ENCODE peak calls at places on chromosomes 16 and 17, in seven cellular contexts. M is stimulated activated naive CD4-positive, alpha-beta T cell; L is NCI-H187 treated with DMSO at 0.1 percent for 48 hours; K is RPMI8226; Y is stimulated activated CD8-positive, alpha-beta memory T cell treated with anti-CD3 and anti-CD28 coated beads, Interleukin-4, amount 100 ng/mL, for 4 hours; H is activated naive CD4-positive, alpha-beta T cell treated with anti-CD3 and anti-CD28 coated beads, Interleukin-2, amount 10 ng/mL, durations not matched to agents 7 days and 5 days; T is mucosa of gallbladder. I is an unnamed sample.

GRCh38 chr17:73165616-73166404 is 1.0 kb downstream of the SSTR2 start:
- DNase-seq in L (no peak), K (no peak), Y (no peak), M (no peak), H (no peak), T (no peak), I (no peak)

GRCh38 chr16:15853021-15853420 is 3.8 kb downstream of the MYH11 start:
- DNase-seq in K (no peak), Y (no peak), M (no peak), L (no peak), H (no peak), T (no peak), I (no peak)

GRCh38 chr17:38885728-38886642 is 16.1 kb downstream of the LASP1 start:
- DNase-seq in Y (no peak), T (no peak), L (no peak), K (no peak), M (no peak), H (no peak), I (no peak)

GRCh38 chr17:17300624-17301568 is 2.3 kb upstream of the NT5M start:
- DNase-seq in K (peak; percentile 75), H (peak; percentile 68), T (no peak), M (peak; percentile 28), Y (no peak), L (no peak), I (peak; percentile 52)

GRCh38 chr16:10959161-10959560 is 14.8 kb downstream of the CLEC16A start:
- DNase-seq in H (no peak), K (no peak), M (no peak), L (no peak), Y (no peak), T (no peak), I (no peak)

GRCh38 chr16:19698480-19699465 is 19.3 kb downstream of the KNOP1 start:
- DNase-seq in T (no peak), M (no peak), H (no peak), L (no peak), K (no peak), Y (no peak), I (no peak)

GRCh38 chr17:48382989-48383388 is 47.0 kb downstream of the SKAP1 start:
- DNase-seq in L (no peak), H (no peak), T (no peak), K (no peak), Y (no peak), M (no peak), I (no peak)

GRCh38 chr16:30185683-30186421 is 2.5 kb downstream of the CORO1A start:
- DNase-seq in M (peak; percentile 85), H (peak; percentile 92), K (peak; percentile 93), Y (peak; percentile 78), L (no peak), T (peak; percentile 61), I (peak; percentile 73)

GRCh38 chr16:2769675-2770056 is 7.4 kb downstream of the ELOB start:
- DNase-seq in H (no peak), K (no peak), M (no peak), T (peak; percentile 42), L (no peak), Y (no peak), I (peak; percentile 89)

GRCh38 chr17:8894673-8895578 is 27.5 kb upstream of the PIK3R6 start:
- DNase-seq in T (peak; percentile 61), M (peak; percentile 43), Y (no peak), L (no peak), K (peak; percentile 48), H (peak; percentile 69), I (peak; percentile 53)

GRCh38 chr16:67922740-67923139 is 8.9 kb downstream of the CTRL start:
- DNase-seq in T (no peak), K (peak; percentile 74), L (no peak), Y (no peak), M (no peak), H (no peak), I (no peak)

GRCh38 chr17:55710829-55711496 is 11.7 kb downstream of the TMEM100 start:
- DNase-seq in M (no peak), T (no peak), Y (no peak), H (no peak), K (peak; percentile 47), L (no peak), I (no peak)

GRCh38 chr17:65902831-65903549 is 288.9 kb downstream of the CEP112 start:
- DNase-seq in M (no peak), T (no peak), H (no peak), Y (no peak), K (no peak), L (no peak), I (no peak)

GRCh38 chr17:72512649-72513556 is 392.1 kb downstream of the SOX9 start:
- DNase-seq in K (no peak), H (no peak), M (no peak), L (no peak), T (no peak), Y (no peak), I (no peak)

GRCh38 chr17:30477758-30478115 is 529 bp downstream of the GOSR1 start:
- DNase-seq in T (no peak), M (peak; percentile 48), Y (no peak), K (peak; percentile 9), H (no peak), L (no peak), I (no peak)

GRCh38 chr17:55159251-55159650 is 105.5 kb upstream of the HLF start:
- DNase-seq in M (no peak), Y (no peak), L (no peak), H (no peak), K (no peak), T (no peak), I (no peak)

GRCh38 chr17:21105081-21105480 is 21.7 kb upstream of the DHRS7B start:
- DNase-seq in T (no peak), Y (no peak), H (no peak), K (no peak), M (no peak), L (no peak), I (no peak)

GRCh38 chr17:17685775-17686291 is 4.6 kb downstream of the RAI1 start:
- DNase-seq in K (no peak), H (no peak), Y (no peak), L (no peak), T (peak; percentile 89), M (no peak), I (peak; percentile 79)

GRCh38 chr16:2468142-2468724 is 2.9 kb upstream of the NTN3 start:
- DNase-seq in H (no peak), Y (no peak), L (peak; percentile 87), M (no peak), T (no peak), K (peak; percentile 56), I (no peak)

GRCh38 chr17:82536220-82537201 is 17.0 kb downstream of the FOXK2 start:
- DNase-seq in Y (no peak), H (no peak), K (peak; percentile 22), T (no peak), L (no peak), M (no peak), I (no peak)

GRCh38 chr16:22670551-22670970 is 143.4 kb upstream of the HS3ST2 start:
- DNase-seq in H (no peak), Y (no peak), T (no peak), L (no peak), K (peak; percentile 48), M (no peak), I (no peak)

GRCh38 chr17:2158011-2158410 is 103.1 kb downstream of the HIC1 start:
- DNase-seq in H (no peak), Y (no peak), L (no peak), K (no peak), T (peak; percentile 27), M (no peak), I (no peak)

GRCh38 chr17:51056813-51057510 is 63.7 kb downstream of the SPAG9 start:
- DNase-seq in Y (no peak), H (peak; percentile 52), M (peak; percentile 50), L (no peak), T (no peak), K (peak; percentile 60), I (no peak)

GRCh38 chr16:1305823-1306222 is 3.6 kb upstream of the UBE2I start:
- DNase-seq in Y (no peak), H (no peak), L (no peak), M (no peak), T (no peak), K (no peak), I (no peak)

GRCh38 chr17:50072130-50072529 is 16.2 kb downstream of the ITGA3 start:
- DNase-seq in M (no peak), L (no peak), H (no peak), K (no peak), Y (no peak), T (no peak), I (no peak)

GRCh38 chr17:6011241-6011640 is 58.9 kb upstream of the WSCD1 start:
- DNase-seq in M (no peak), L (no peak), T (no peak), Y (no peak), H (no peak), K (no peak), I (no peak)

GRCh38 chr17:17547210-17547764 is 44.2 kb downstream of the PEMT start:
- DNase-seq in K (no peak), M (no peak), T (no peak), H (no peak), L (no peak), Y (no peak), I (no peak)

GRCh38 chr17:8133941-8134340 is 10.0 kb upstream of the HES7 start:
- DNase-seq in Y (no peak), H (no peak), L (no peak), T (no peak), K (no peak), M (no peak), I (no peak)

GRCh38 chr17:76501018-76501826 is at the start of gene RHBDF2:
- DNase-seq in M (peak; percentile 95), T (peak; percentile 94), L (no peak), K (peak; percentile 93), Y (peak; percentile 91), H (peak; percentile 97), I (peak; percentile 96)

I was measured in transverse colon.